ENCODE peak calls at places on chromosomes 3 and 15, in nine cellular contexts. J is dorsolateral prefrontal cortex, X is RWPE2, G is AG09309, S is fibroblast of lung, O is osteocyte, L is nephron progenitor cell, M is testis, I is GM20000. W is an unnamed sample.

GRCh38 chr15:63888823-63889222 is 55.1 kb upstream of the HERC1 start:
- DNase-seq in M (no peak), I (no peak), J (no peak), G (no peak), X (no peak), O (no peak), S (no peak), L (no peak), W (no peak)

GRCh38 chr15:89299896-89300295 is 34.7 kb downstream of the POLG start:
- DNase-seq in X (no peak), O (no peak), S (peak; percentile 66), J (no peak), M (no peak), L (no peak), G (peak; percentile 28), I (no peak), W (no peak)

GRCh38 chr3:194283218-194284006 is 67.7 kb downstream of the CPN2 start:
- DNase-seq in J (no peak), X (peak; percentile 15), S (peak; percentile 29), G (no peak), I (no peak), L (no peak), O (no peak), M (peak; percentile 8), W (no peak)

GRCh38 chr3:31533169-31533870 is 595 bp downstream of the STT3B start:
- DNase-seq in I (peak; percentile 39), M (peak; percentile 60), L (peak; percentile 68), X (peak; percentile 63), S (peak; percentile 19), G (no peak), O (peak; percentile 85), J (peak; percentile 36), W (peak; percentile 77)

GRCh38 chr3:174295336-174295735 is 563.8 kb upstream of the NAALADL2 start:
- DNase-seq in O (no peak), L (no peak), J (no peak), G (peak; percentile 42), M (no peak), X (no peak), I (no peak), S (peak; percentile 10), W (no peak)

GRCh38 chr3:53084310-53085001 is 38.6 kb upstream of the SFMBT1 start:
- DNase-seq in L (no peak), I (no peak), O (no peak), M (no peak), X (no peak), S (no peak), J (no peak), G (no peak), W (no peak)

GRCh38 chr3:95476534-95476933 is 1337.9 kb upstream of the EPHA6 start:
- DNase-seq in S (no peak), G (no peak), J (no peak), I (no peak), X (no peak), O (no peak), L (no peak), M (no peak), W (no peak)

GRCh38 chr3:83863380-83863779 is 1095.4 kb upstream of the CADM2 start:
- DNase-seq in L (no peak), X (no peak), J (no peak), M (no peak), G (no peak), I (no peak), O (no peak), S (no peak), W (no peak)

GRCh38 chr3:64143399-64144130 is 81.7 kb downstream of the PRICKLE2 start:
- DNase-seq in J (no peak), X (no peak), L (no peak), I (no peak), M (no peak), G (peak; percentile 25), S (peak; percentile 71), O (no peak), W (no peak)

GRCh38 chr3:144106970-144107369 is 135.3 kb downstream of the DIPK2A start:
- DNase-seq in G (no peak), M (no peak), X (no peak), L (no peak), J (no peak), I (no peak), S (no peak), O (no peak), W (no peak)

GRCh38 chr15:51803961-51804360 is 25.5 kb upstream of the TMOD3 start:
- DNase-seq in J (no peak), L (no peak), S (peak; percentile 34), O (no peak), G (no peak), X (no peak), M (no peak), I (no peak), W (no peak)

GRCh38 chr15:40511093-40511471 is 40.3 kb downstream of the CHST14 start:
- DNase-seq in L (no peak), O (peak; percentile 60), J (no peak), I (peak; percentile 74), S (no peak), G (no peak), M (no peak), X (no peak), W (no peak)

GRCh38 chr3:161409858-161410257 is 38.5 kb upstream of the SPTSSB start:
- DNase-seq in O (no peak), L (no peak), G (no peak), J (no peak), X (no peak), M (no peak), I (no peak), S (no peak), W (no peak)

GRCh38 chr3:174417568-174417967 is 441.6 kb upstream of the NAALADL2 start:
- DNase-seq in O (no peak), M (no peak), L (no peak), J (no peak), I (no peak), X (no peak), S (no peak), G (no peak), W (no peak)

GRCh38 chr3:45499529-45499928 is 95.0 kb upstream of the LIMD1 start:
- DNase-seq in X (no peak), M (no peak), J (no peak), O (no peak), S (peak; percentile 79), G (peak; percentile 41), I (no peak), L (no peak), W (no peak)

GRCh38 chr3:126551066-126551838 is 7.5 kb downstream of the C3orf22 start:
- DNase-seq in I (no peak), X (no peak), G (no peak), O (peak; percentile 72), J (no peak), L (no peak), S (no peak), M (no peak), W (peak; percentile 64)

GRCh38 chr3:156388469-156389150 is 166.3 kb downstream of the SSR3 start:
- DNase-seq in X (no peak), G (peak; percentile 93), M (no peak), J (no peak), L (no peak), O (no peak), I (no peak), S (peak; percentile 78), W (no peak)

DNA sequence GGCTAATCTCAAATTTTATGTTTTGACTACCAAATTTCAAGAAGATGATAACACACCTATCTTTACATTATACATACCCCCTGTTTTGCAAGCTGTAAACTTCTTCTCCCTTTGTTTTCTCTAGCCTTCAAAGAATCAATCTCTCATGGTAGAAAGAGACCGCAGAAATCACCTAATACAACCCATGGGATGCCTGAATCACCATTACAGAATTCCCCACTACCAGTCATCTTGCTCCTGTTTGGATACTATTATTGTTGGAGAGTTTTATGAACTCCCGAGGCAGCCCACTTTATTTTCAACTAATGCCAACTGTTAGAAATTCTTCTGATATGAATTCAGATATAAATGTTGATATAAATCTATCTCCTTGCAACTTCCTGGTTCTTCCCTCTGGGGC is 110.9 kb downstream of the FRMD5 start:
- DNase-seq in G (no peak), M (no peak), L (no peak), I (no peak), X (no peak), S (no peak), O (no peak), J (no peak), W (no peak)
- TF ChIP-seq CTCF in G (no peak), M (no peak), L (no peak), I (no peak), X (no peak), S (no peak), O (no peak), J (no peak), W (no peak)

DNA sequence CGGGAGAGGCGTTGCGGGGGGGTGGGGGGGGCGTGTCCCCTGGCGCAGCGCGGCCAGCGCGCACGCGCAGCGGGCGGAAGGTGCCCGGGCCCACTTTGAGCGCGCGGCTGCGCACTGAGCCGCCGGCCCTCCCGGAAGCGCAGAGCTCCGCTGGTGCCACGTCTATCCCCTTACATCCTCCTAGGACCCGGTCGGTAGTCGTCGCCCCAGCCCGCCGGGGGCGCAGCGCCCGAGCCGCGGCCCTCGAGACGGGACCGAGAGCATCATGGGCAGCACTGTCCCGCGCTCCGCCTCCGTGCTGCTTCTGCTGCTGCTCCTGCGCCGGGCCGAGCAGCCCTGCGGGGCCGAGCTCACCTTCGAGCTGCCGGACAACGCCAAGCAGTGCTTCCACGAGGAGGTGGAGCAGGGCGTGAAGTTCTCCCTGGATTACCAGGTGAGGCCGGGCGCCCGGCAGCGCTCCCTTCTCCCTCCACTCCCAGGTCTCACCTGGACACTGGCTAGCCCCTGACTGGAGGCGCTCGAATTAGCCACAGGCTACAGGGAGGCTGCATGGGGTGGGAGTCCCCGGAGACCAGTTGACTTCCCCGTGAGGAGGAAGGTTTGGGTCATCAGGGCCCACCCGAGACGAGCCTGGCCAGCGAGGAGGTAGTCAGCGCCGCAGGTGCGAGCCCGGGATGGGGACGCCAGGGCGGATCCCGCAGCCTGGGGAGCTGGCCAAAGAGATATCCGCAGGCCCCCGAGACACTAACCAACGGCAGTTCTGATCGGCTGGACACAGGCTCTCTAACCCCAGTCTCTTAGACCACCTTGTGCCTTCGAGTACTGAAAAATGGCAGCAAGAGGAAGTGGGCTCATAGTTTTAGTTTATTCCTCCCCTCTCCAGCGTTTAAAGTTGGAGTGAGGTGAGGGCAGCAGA is at the start of gene TMED3:
- DNase-seq in S (peak; percentile 88), O (peak; percentile 95), M (peak; percentile 82), G (peak; percentile 48), J (peak; percentile 48), L (peak; percentile 85), X (no peak), I (peak; percentile 98), W (peak; percentile 89)
- TF ChIP-seq CTCF in S (no peak), O (peak; percentile 39), M (no peak), G (no peak), J (no peak), L (peak; percentile 24), X (peak; percentile 53), I (peak; percentile 16), W (peak; percentile 63)

GRCh38 chr3:98824256-98824655 is 61.1 kb downstream of the ST3GAL6 start:
- DNase-seq in S (peak; percentile 62), G (no peak), I (no peak), O (no peak), X (no peak), L (no peak), M (no peak), J (no peak), W (no peak)
- TF ChIP-seq CTCF in S (peak; percentile 25), G (peak; percentile 28), I (no peak), O (peak; percentile 17), X (no peak), L (no peak), M (no peak), J (no peak), W (no peak)

DNA sequence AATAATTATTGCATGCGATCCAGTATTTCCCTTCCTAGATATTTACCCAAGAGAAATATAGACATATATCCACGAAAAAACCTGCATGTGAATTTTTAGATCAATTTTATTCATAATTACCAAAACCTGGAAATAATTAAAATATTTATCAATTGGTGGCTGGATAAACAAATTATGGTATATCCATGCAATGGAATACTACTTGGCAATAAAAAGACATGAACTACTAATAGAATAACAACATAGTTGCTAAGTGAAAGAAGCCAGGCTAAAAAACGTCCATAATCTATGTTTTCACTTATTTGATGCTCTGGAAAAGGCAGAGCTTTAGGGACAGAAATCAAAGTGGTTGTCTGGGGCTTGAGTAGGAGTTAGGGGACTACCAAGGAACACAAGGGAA is 20.7 kb downstream of the TEX9 start:
- DNase-seq in O (no peak), I (no peak), S (no peak), L (no peak), J (no peak), G (no peak), X (no peak), M (no peak), W (no peak)
- TF ChIP-seq CTCF in O (no peak), I (no peak), S (no peak), L (no peak), J (no peak), G (no peak), X (no peak), M (no peak), W (no peak)

W was measured in type B pancreatic cell.